ENCODE peak calls at places on chromosomes 3 and 15, in ten cellular contexts. S, M, F, Y, L, T, G, O, X and I are unnamed samples.
A peak's percentile ranks its signal among the peaks of the same experiment; 100 is the strongest.

GRCh38 chr15:79872358-79873017 is 24.3 kb downstream of the MTHFS start:
- DNase-seq in X (no peak), S (no peak), Y (no peak), G (no peak), T (peak; percentile 78), F (no peak), L (no peak), M (no peak), O (peak; percentile 78), I (no peak)

GRCh38 chr3:125367403-125368230 is 7.5 kb downstream of the ZNF148 start:
- DNase-seq in F (no peak), L (peak; percentile 24), T (no peak), O (no peak), M (no peak), Y (no peak), X (no peak), G (no peak), S (no peak), I (no peak)

GRCh38 chr3:174466471-174467054 is 392.6 kb upstream of the NAALADL2 start:
- DNase-seq in F (no peak), O (no peak), M (no peak), X (no peak), G (no peak), S (no peak), T (no peak), Y (no peak), L (peak; percentile 53), I (no peak)

GRCh38 chr3:3625461-3626271 is 173.6 kb upstream of the LRRN1 start:
- DNase-seq in M (no peak), G (no peak), L (no peak), F (no peak), S (no peak), T (no peak), X (no peak), O (no peak), Y (no peak), I (no peak)

GRCh38 chr3:55875137-55875536 is 388.0 kb upstream of the WNT5A start:
- DNase-seq in L (no peak), F (no peak), X (no peak), T (no peak), O (no peak), Y (no peak), S (no peak), G (no peak), M (no peak), I (no peak)

GRCh38 chr3:45329779-45330305 is 58.5 kb upstream of the LARS2 start:
- DNase-seq in Y (no peak), S (no peak), M (no peak), X (no peak), O (no peak), L (no peak), G (no peak), T (no peak), F (no peak), I (no peak)

GRCh38 chr3:187352581-187353575 is 15.3 kb upstream of the RTP4 start:
- DNase-seq in L (no peak), Y (no peak), S (no peak), G (no peak), F (peak; percentile 34), O (peak; percentile 22), M (no peak), T (peak; percentile 25), X (no peak), I (no peak)

GRCh38 chr15:52228928-52229327 is 37.7 kb upstream of the GNB5 start:
- DNase-seq in O (no peak), T (peak; percentile 79), X (no peak), G (no peak), M (no peak), Y (no peak), S (peak; percentile 65), F (peak; percentile 58), L (no peak), I (no peak)

GRCh38 chr3:111621535-111621934 is 26.4 kb upstream of the ZBED2 start:
- DNase-seq in G (peak; percentile 32), X (no peak), F (no peak), T (no peak), M (no peak), S (peak; percentile 86), L (no peak), O (no peak), Y (no peak), I (no peak)

GRCh38 chr3:69855436-69856162 is 116.3 kb downstream of the MITF start:
- DNase-seq in O (peak; percentile 82), L (peak; percentile 78), G (peak; percentile 41), T (no peak), F (no peak), S (no peak), M (no peak), Y (no peak), X (no peak), I (no peak)

GRCh38 chr15:86115138-86115801 is 35.6 kb downstream of the AGBL1 start:
- DNase-seq in M (no peak), X (no peak), F (no peak), S (no peak), G (no peak), L (no peak), T (no peak), Y (no peak), O (no peak), I (no peak)

GRCh38 chr3:193114431-193115340 is 126.3 kb upstream of the PLAAT1 start:
- DNase-seq in X (no peak), S (no peak), L (no peak), G (no peak), Y (no peak), O (no peak), T (no peak), M (no peak), F (no peak), I (no peak)

GRCh38 chr3:45832691-45833090 is 9.2 kb downstream of the LZTFL1 start:
- DNase-seq in O (no peak), T (no peak), L (peak; percentile 18), G (peak; percentile 25), S (no peak), Y (no peak), M (no peak), X (no peak), F (no peak), I (no peak)

GRCh38 chr15:85651551-85651950 is 143.2 kb downstream of the KLHL25 start:
- DNase-seq in Y (no peak), L (no peak), M (no peak), G (no peak), F (no peak), S (no peak), O (no peak), T (no peak), X (no peak), I (no peak)

GRCh38 chr3:64382171-64382570 is 156.9 kb upstream of the PRICKLE2 start:
- DNase-seq in S (no peak), T (no peak), M (no peak), L (peak; percentile 57), X (no peak), O (no peak), G (no peak), Y (no peak), F (no peak), I (no peak)

GRCh38 chr3:138210528-138210927 is 23.4 kb downstream of the ARMC8 start:
- DNase-seq in F (no peak), X (no peak), M (no peak), O (no peak), S (no peak), Y (no peak), L (no peak), T (no peak), G (no peak), I (no peak)

DNA sequence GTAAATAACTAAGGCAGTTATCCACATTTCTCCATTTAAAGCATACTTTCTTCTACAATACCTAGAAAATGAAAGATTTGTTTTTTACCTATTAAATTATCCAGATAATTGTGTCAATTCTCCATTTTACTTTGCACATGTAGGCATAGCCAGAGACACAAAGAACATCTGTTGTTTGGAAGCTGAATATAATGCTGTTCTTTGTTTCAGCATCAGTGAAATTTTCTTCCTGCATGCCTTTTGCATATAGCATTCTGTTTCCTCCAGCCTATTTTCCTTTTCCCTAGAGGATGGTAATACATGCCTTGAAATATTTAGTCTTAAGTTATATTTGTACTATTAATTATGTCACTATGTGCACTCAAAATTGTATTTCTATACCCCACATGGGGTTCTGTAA is 233.7 kb downstream of the CNTN6 start:
- DNase-seq in Y (no peak), S (no peak), O (no peak), G (no peak), F (no peak), M (no peak), T (no peak), L (no peak), X (no peak), I (no peak)
- TF ChIP-seq CTCF in Y (no peak), S (no peak), O (no peak), G (no peak), F (no peak), M (no peak), T (no peak), L (no peak), X (no peak), I (no peak)

GRCh38 chr3:59608356-59608755 is 558.5 kb upstream of the CFAP20DC start:
- DNase-seq in G (no peak), T (no peak), O (no peak), M (no peak), S (no peak), Y (no peak), X (no peak), F (no peak), L (no peak), I (no peak)
- TF ChIP-seq CTCF in G (no peak), T (no peak), O (no peak), M (no peak), S (no peak), Y (no peak), X (no peak), F (no peak), L (no peak), I (no peak)

DNA sequence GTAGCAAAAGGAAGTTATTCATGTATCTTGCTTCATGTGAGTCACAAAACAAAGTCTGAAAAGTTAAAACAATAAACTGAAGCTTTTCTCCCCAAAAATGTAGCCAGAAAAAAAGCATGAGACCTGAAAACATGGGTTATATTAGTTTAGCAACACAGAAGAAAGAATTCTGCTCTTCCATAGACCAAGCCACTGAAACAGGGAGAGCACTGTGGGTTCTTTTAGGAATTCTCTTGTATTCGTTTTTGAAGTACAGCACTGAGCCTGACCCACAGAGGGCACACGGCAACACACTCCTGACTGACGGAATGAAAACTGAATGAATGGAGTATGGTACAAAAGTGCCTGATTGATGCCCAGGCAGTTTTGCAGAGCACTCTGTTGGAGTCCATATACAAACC is 66.6 kb downstream of the TM4SF4 start:
- DNase-seq in Y (no peak), S (no peak), M (no peak), T (no peak), F (no peak), X (no peak), G (no peak), O (peak; percentile 29), L (peak; percentile 26), I (no peak)
- TF ChIP-seq CTCF in Y (no peak), S (no peak), M (no peak), T (peak; percentile 60), F (no peak), X (no peak), G (peak; percentile 24), O (peak; percentile 53), L (peak; percentile 30), I (no peak)

DNA sequence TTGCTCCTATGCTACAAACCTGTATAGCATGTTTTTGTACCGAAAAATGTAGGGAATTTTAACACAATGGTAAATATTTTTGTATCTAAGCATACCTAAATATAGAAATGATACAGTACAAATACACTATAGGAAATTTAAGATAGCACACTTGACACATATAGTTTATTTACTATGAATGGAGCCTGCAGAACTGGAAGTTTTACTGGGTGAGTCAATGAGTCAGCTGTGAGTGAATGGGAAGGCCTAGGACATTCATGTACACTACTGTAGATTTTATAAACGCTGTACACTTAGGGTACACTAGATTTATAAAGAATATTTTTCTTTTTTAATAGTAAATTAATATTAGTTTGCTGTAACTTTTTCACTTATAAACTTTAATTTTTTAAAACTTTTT is 707.7 kb upstream of the EPHA6 start:
- DNase-seq in F (no peak), T (no peak), X (no peak), O (no peak), G (no peak), S (no peak), Y (no peak), L (no peak), M (no peak), I (no peak)
- TF ChIP-seq CTCF in F (no peak), T (no peak), X (no peak), O (no peak), G (no peak), S (no peak), Y (no peak), L (no peak), M (no peak), I (no peak)